ENCODE peak calls at places on chromosomes 7 and 10, in six cellular contexts. One of them, this sample, is unnamed. For H3K4me1, the result is how much of the 10 kb centered on the place peaks cover.

GRCh38 chr10:102230861-102231356 is 4.8 kb downstream of the ELOVL3 start:
- DNase-seq in IMR-90: no peak
- DNase-seq in mammary epithelial cell: no peak
- DNase-seq in lower lobe of right lung: peak
- DNase-seq in CD8-positive, alpha-beta T cell: peak
- DNase-seq in left ventricle myocardium inferior: peak
- DNase-seq in this sample: no peak

GRCh38 chr7:24346129-24346528 is 62.1 kb downstream of the NPY start:
- DNase-seq in IMR-90: no peak
- DNase-seq in mammary epithelial cell: peak
- DNase-seq in lower lobe of right lung: no peak
- DNase-seq in CD8-positive, alpha-beta T cell: no peak
- DNase-seq in left ventricle myocardium inferior: no peak
- DNase-seq in this sample: no peak

GRCh38 chr10:124743188-124744046 is 761 bp downstream of the FAM53B start:
- DNase-seq in IMR-90: no peak
- DNase-seq in mammary epithelial cell: peak
- DNase-seq in lower lobe of right lung: peak
- DNase-seq in CD8-positive, alpha-beta T cell: no peak
- DNase-seq in left ventricle myocardium inferior: no peak
- DNase-seq in this sample: peak

GRCh38 chr7:93828260-93828659 is 62.3 kb downstream of the TFPI2 start:
- DNase-seq in IMR-90: no peak
- DNase-seq in mammary epithelial cell: no peak
- DNase-seq in lower lobe of right lung: no peak
- DNase-seq in CD8-positive, alpha-beta T cell: no peak
- DNase-seq in left ventricle myocardium inferior: no peak
- DNase-seq in this sample: no peak

GRCh38 chr7:135745702-135746312 is 2.8 kb downstream of the FAM180A start:
- DNase-seq in IMR-90: peak
- DNase-seq in mammary epithelial cell: peak
- DNase-seq in lower lobe of right lung: no peak
- DNase-seq in CD8-positive, alpha-beta T cell: no peak
- DNase-seq in left ventricle myocardium inferior: peak
- DNase-seq in this sample: peak

GRCh38 chr7:4805979-4806290 is 30.5 kb downstream of the AP5Z1 start:
- DNase-seq in IMR-90: no peak
- DNase-seq in mammary epithelial cell: no peak
- DNase-seq in lower lobe of right lung: no peak
- DNase-seq in CD8-positive, alpha-beta T cell: no peak
- DNase-seq in left ventricle myocardium inferior: no peak
- DNase-seq in this sample: no peak

GRCh38 chr10:54203426-54203825 is 597.6 kb downstream of the PCDH15 start:
- DNase-seq in IMR-90: no peak
- DNase-seq in mammary epithelial cell: no peak
- DNase-seq in lower lobe of right lung: no peak
- DNase-seq in CD8-positive, alpha-beta T cell: no peak
- DNase-seq in left ventricle myocardium inferior: no peak
- DNase-seq in this sample: no peak

GRCh38 chr10:81179805-81180452 is 642.2 kb downstream of the SH2D4B start:
- DNase-seq in IMR-90: peak
- DNase-seq in mammary epithelial cell: no peak
- DNase-seq in lower lobe of right lung: no peak
- DNase-seq in CD8-positive, alpha-beta T cell: no peak
- DNase-seq in left ventricle myocardium inferior: no peak
- DNase-seq in this sample: no peak

GRCh38 chr7:102047167-102047566 is 229.7 kb downstream of the CUX1 start:
- DNase-seq in IMR-90: no peak
- DNase-seq in mammary epithelial cell: no peak
- DNase-seq in lower lobe of right lung: no peak
- DNase-seq in CD8-positive, alpha-beta T cell: no peak
- DNase-seq in left ventricle myocardium inferior: no peak
- DNase-seq in this sample: no peak

GRCh38 chr7:75993689-75994387 is 557 bp downstream of the TMEM120A start:
- DNase-seq in IMR-90: peak
- DNase-seq in mammary epithelial cell: peak
- DNase-seq in lower lobe of right lung: peak
- DNase-seq in CD8-positive, alpha-beta T cell: no peak
- DNase-seq in left ventricle myocardium inferior: peak
- DNase-seq in this sample: peak

GRCh38 chr10:63738410-63738809 is 217.2 kb downstream of the REEP3 start:
- DNase-seq in IMR-90: peak
- DNase-seq in mammary epithelial cell: no peak
- DNase-seq in lower lobe of right lung: no peak
- DNase-seq in CD8-positive, alpha-beta T cell: no peak
- DNase-seq in left ventricle myocardium inferior: no peak
- DNase-seq in this sample: peak

GRCh38 chr10:8794860-8795259 is 740.4 kb downstream of the GATA3 start:
- DNase-seq in IMR-90: no peak
- DNase-seq in mammary epithelial cell: no peak
- DNase-seq in lower lobe of right lung: no peak
- DNase-seq in CD8-positive, alpha-beta T cell: no peak
- DNase-seq in left ventricle myocardium inferior: no peak
- DNase-seq in this sample: no peak

GRCh38 chr10:132464256-132465192 is 67.5 kb downstream of the PWWP2B start:
- DNase-seq in IMR-90: no peak
- DNase-seq in mammary epithelial cell: no peak
- DNase-seq in lower lobe of right lung: peak
- DNase-seq in CD8-positive, alpha-beta T cell: no peak
- DNase-seq in left ventricle myocardium inferior: peak
- DNase-seq in this sample: no peak

GRCh38 chr7:115533785-115534184 is 496.8 kb downstream of the TFEC start:
- DNase-seq in IMR-90: peak
- DNase-seq in mammary epithelial cell: no peak
- DNase-seq in lower lobe of right lung: no peak
- DNase-seq in CD8-positive, alpha-beta T cell: no peak
- DNase-seq in left ventricle myocardium inferior: no peak
- DNase-seq in this sample: peak

GRCh38 chr10:103814626-103815370 is 40.6 kb downstream of the SH3PXD2A start:
- DNase-seq in IMR-90: peak
- DNase-seq in mammary epithelial cell: no peak
- DNase-seq in lower lobe of right lung: no peak
- DNase-seq in CD8-positive, alpha-beta T cell: no peak
- DNase-seq in left ventricle myocardium inferior: no peak
- DNase-seq in this sample: no peak

GRCh38 chr10:124420254-124420653 is 1.5 kb upstream of the OAT start:
- DNase-seq in IMR-90: no peak
- DNase-seq in mammary epithelial cell: no peak
- DNase-seq in lower lobe of right lung: no peak
- DNase-seq in CD8-positive, alpha-beta T cell: no peak
- DNase-seq in left ventricle myocardium inferior: no peak
- DNase-seq in this sample: no peak

GRCh38 chr10:70286616-70287015 is 2.8 kb upstream of the NPFFR1 start:
- DNase-seq in IMR-90: no peak
- DNase-seq in mammary epithelial cell: peak
- DNase-seq in lower lobe of right lung: no peak
- DNase-seq in CD8-positive, alpha-beta T cell: no peak
- DNase-seq in left ventricle myocardium inferior: no peak
- DNase-seq in this sample: peak

GRCh38 chr10:13788701-13789447 is 202.1 kb downstream of the PRPF18 start:
- DNase-seq in IMR-90: peak
- DNase-seq in mammary epithelial cell: no peak
- DNase-seq in lower lobe of right lung: no peak
- DNase-seq in CD8-positive, alpha-beta T cell: no peak
- DNase-seq in left ventricle myocardium inferior: peak
- DNase-seq in this sample: peak

GRCh38 chr10:61835069-61835908 is 66.2 kb upstream of the ARID5B start:
- DNase-seq in IMR-90: peak
- DNase-seq in mammary epithelial cell: peak
- DNase-seq in lower lobe of right lung: no peak
- DNase-seq in CD8-positive, alpha-beta T cell: no peak
- DNase-seq in left ventricle myocardium inferior: no peak
- DNase-seq in this sample: peak

GRCh38 chr7:55546826-55547225 is 25.5 kb downstream of the VOPP1 start:
- DNase-seq in IMR-90: peak
- DNase-seq in mammary epithelial cell: peak
- DNase-seq in lower lobe of right lung: peak
- DNase-seq in CD8-positive, alpha-beta T cell: no peak
- DNase-seq in left ventricle myocardium inferior: peak
- DNase-seq in this sample: peak

GRCh38 chr7:55016061-55016745 is 2.6 kb upstream of the EGFR start:
- DNase-seq in IMR-90: no peak
- DNase-seq in mammary epithelial cell: no peak
- DNase-seq in lower lobe of right lung: no peak
- DNase-seq in CD8-positive, alpha-beta T cell: no peak
- DNase-seq in left ventricle myocardium inferior: no peak
- DNase-seq in this sample: peak

GRCh38 chr7:141785711-141786552 is 4.1 kb upstream of the TAS2R5 start:
- DNase-seq in IMR-90: peak
- DNase-seq in mammary epithelial cell: peak
- DNase-seq in lower lobe of right lung: no peak
- DNase-seq in CD8-positive, alpha-beta T cell: peak
- DNase-seq in left ventricle myocardium inferior: no peak
- DNase-seq in this sample: peak

GRCh38 chr10:95374597-95375209 is 83.9 kb upstream of the PDLIM1 start:
- DNase-seq in IMR-90: peak
- DNase-seq in mammary epithelial cell: peak
- DNase-seq in lower lobe of right lung: peak
- DNase-seq in CD8-positive, alpha-beta T cell: peak
- DNase-seq in left ventricle myocardium inferior: peak
- DNase-seq in this sample: peak

GRCh38 chr7:70215491-70215890 is 617.2 kb downstream of the AUTS2 start:
- DNase-seq in IMR-90: no peak
- DNase-seq in mammary epithelial cell: peak
- DNase-seq in lower lobe of right lung: no peak
- DNase-seq in CD8-positive, alpha-beta T cell: no peak
- DNase-seq in left ventricle myocardium inferior: no peak
- DNase-seq in this sample: peak

GRCh38 chr10:122050811-122051210 is 61.8 kb downstream of the TACC2 start:
- DNase-seq in IMR-90: no peak
- DNase-seq in mammary epithelial cell: no peak
- DNase-seq in lower lobe of right lung: no peak
- DNase-seq in CD8-positive, alpha-beta T cell: no peak
- DNase-seq in left ventricle myocardium inferior: no peak
- DNase-seq in this sample: no peak

GRCh38 chr10:17394854-17395253 is 59.5 kb downstream of the ST8SIA6 start:
- DNase-seq in IMR-90: no peak
- DNase-seq in mammary epithelial cell: no peak
- DNase-seq in lower lobe of right lung: no peak
- DNase-seq in CD8-positive, alpha-beta T cell: no peak
- DNase-seq in left ventricle myocardium inferior: no peak
- DNase-seq in this sample: no peak

GRCh38 chr10:68871731-68872342 is 29.3 kb upstream of the DDX50 start:
- DNase-seq in IMR-90: peak
- DNase-seq in mammary epithelial cell: no peak
- DNase-seq in lower lobe of right lung: no peak
- DNase-seq in CD8-positive, alpha-beta T cell: no peak
- DNase-seq in left ventricle myocardium inferior: no peak
- DNase-seq in this sample: peak

DNA sequence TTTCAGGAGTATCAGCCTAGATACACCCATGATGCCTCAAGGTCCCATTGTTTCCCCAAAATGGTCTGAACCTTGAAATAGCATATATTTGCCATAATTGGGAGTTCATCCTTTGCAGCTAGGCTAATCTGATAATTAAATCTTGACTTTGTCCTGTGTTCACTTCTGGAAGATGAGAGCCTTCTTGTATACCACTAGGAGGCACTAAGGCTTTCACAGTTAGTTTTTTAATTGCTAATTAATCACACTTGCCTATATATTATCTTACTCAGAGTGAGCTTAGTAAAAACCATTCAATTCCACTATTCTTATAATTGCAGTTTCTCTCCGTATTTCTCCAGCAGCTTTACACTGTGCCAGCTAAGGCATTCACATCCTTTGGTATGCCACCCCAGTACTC is 48.7 kb upstream of the MAGI2 start:
- DNase-seq in IMR-90: no peak
- DNase-seq in mammary epithelial cell: no peak
- DNase-seq in lower lobe of right lung: no peak
- DNase-seq in CD8-positive, alpha-beta T cell: no peak
- DNase-seq in left ventricle myocardium inferior: no peak
- DNase-seq in this sample: no peak
- TF ChIP-seq CTCF in IMR-90: no peak
- TF ChIP-seq CTCF in mammary epithelial cell: peak
- TF ChIP-seq CTCF in lower lobe of right lung: no peak
- TF ChIP-seq CTCF in CD8-positive, alpha-beta T cell: no peak
- TF ChIP-seq CTCF in left ventricle myocardium inferior: no peak
- TF ChIP-seq CTCF in this sample: no peak

GRCh38 chr7:48097511-48098231 is 8.6 kb downstream of the UPP1 start:
- DNase-seq in IMR-90: no peak
- DNase-seq in mammary epithelial cell: no peak
- DNase-seq in lower lobe of right lung: no peak
- DNase-seq in CD8-positive, alpha-beta T cell: no peak
- DNase-seq in left ventricle myocardium inferior: no peak
- DNase-seq in this sample: no peak

GRCh38 chr7:48091506-48092433 is 2.7 kb downstream of the UPP1 start:
- DNase-seq in IMR-90: no peak
- DNase-seq in mammary epithelial cell: no peak
- DNase-seq in lower lobe of right lung: no peak
- DNase-seq in CD8-positive, alpha-beta T cell: no peak
- DNase-seq in left ventricle myocardium inferior: no peak
- DNase-seq in this sample: no peak

GRCh38 chr7:48098846-48099245 is 9.8 kb downstream of the UPP1 start:
- DNase-seq in IMR-90: no peak
- DNase-seq in mammary epithelial cell: no peak
- DNase-seq in lower lobe of right lung: no peak
- DNase-seq in CD8-positive, alpha-beta T cell: no peak
- DNase-seq in left ventricle myocardium inferior: no peak
- DNase-seq in this sample: no peak

GRCh38 chr7:48096273-48096672 is 7.2 kb downstream of the UPP1 start:
- DNase-seq in IMR-90: no peak
- DNase-seq in mammary epithelial cell: no peak
- DNase-seq in lower lobe of right lung: no peak
- DNase-seq in CD8-positive, alpha-beta T cell: peak
- DNase-seq in left ventricle myocardium inferior: no peak
- DNase-seq in this sample: no peak

DNA sequence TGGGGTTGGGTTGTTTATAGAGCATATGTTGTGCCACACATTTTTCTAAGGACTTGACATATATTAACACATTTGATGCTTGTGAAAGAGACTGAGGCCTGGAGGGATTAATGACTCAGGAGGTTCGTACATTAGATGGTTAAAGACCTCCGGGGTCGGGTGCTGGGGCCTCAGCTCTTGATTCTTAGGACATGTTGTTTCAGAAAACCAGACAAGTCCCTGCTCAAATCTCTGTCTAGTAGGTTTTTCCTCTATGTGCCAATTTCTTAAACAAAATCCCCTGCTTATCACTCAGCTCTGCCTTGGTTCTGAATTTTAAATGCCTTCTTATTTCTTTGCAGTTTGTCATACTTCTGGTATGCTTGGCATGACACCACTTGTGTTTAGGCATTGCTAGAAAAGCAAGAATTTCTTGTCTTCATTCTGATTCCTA is 5.8 kb downstream of the UPP1 start:
- DNase-seq in IMR-90: peak
- DNase-seq in mammary epithelial cell: peak
- DNase-seq in lower lobe of right lung: no peak
- DNase-seq in CD8-positive, alpha-beta T cell: no peak
- DNase-seq in left ventricle myocardium inferior: no peak
- DNase-seq in this sample: peak
- H3K27ac ChIP-seq in IMR-90: peak
- H3K27ac ChIP-seq in mammary epithelial cell: peak
- H3K27ac ChIP-seq in lower lobe of right lung: peak
- H3K27ac ChIP-seq in CD8-positive, alpha-beta T cell: no peak
- H3K27ac ChIP-seq in left ventricle myocardium inferior: no peak
- H3K27ac ChIP-seq in this sample: no peak

GRCh38 chr7:129014501-129015101 is 40.3 kb downstream of the TNPO3 start:
- DNase-seq in IMR-90: no peak
- DNase-seq in mammary epithelial cell: no peak
- DNase-seq in lower lobe of right lung: no peak
- DNase-seq in CD8-positive, alpha-beta T cell: no peak
- DNase-seq in left ventricle myocardium inferior: no peak
- DNase-seq in this sample: no peak
- H3K4me1 ChIP-seq in IMR-90: under half
- H3K4me1 ChIP-seq in mammary epithelial cell: under half
- H3K4me1 ChIP-seq in lower lobe of right lung: under half
- H3K4me1 ChIP-seq in CD8-positive, alpha-beta T cell: under half
- H3K4me1 ChIP-seq in left ventricle myocardium inferior: under half
- H3K4me1 ChIP-seq in this sample: under half

GRCh38 chr7:130560972-130561371 is 69.1 kb downstream of the MEST start:
- DNase-seq in IMR-90: peak
- DNase-seq in mammary epithelial cell: peak
- DNase-seq in lower lobe of right lung: no peak
- DNase-seq in CD8-positive, alpha-beta T cell: no peak
- DNase-seq in left ventricle myocardium inferior: no peak
- DNase-seq in this sample: peak
- TF ChIP-seq CTCF in IMR-90: peak
- TF ChIP-seq CTCF in mammary epithelial cell: peak
- TF ChIP-seq CTCF in lower lobe of right lung: peak
- TF ChIP-seq CTCF in CD8-positive, alpha-beta T cell: no peak
- TF ChIP-seq CTCF in left ventricle myocardium inferior: no peak
- TF ChIP-seq CTCF in this sample: peak

This sample was measured in fibroblast of lung.